ENCODE peak calls at places on chromosome 11, in six cellular contexts. V, K, X, N, G and T are unnamed samples. For H3K9me2, the result is how much of the 10 kb centered on the place peaks cover.

GRCh38 chr11:35553831-35554230 is 28.4 kb upstream of the PAMR1 start:
- DNase-seq in V (no peak), K (no peak), X (peak), N (no peak), G (no peak), T (peak)

GRCh38 chr11:65442952-65443351 is 20.4 kb downstream of the NEAT1 start:
- DNase-seq in V (no peak), K (no peak), X (peak), N (no peak), G (peak), T (peak)

GRCh38 chr11:96204721-96205459 is 138.1 kb downstream of the MAML2 start:
- DNase-seq in V (no peak), K (peak), X (no peak), N (no peak), G (no peak), T (no peak)

GRCh38 chr11:737366-737765 is 9.9 kb upstream of the TALDO1 start:
- DNase-seq in V (no peak), K (no peak), X (no peak), N (no peak), G (no peak), T (no peak)

GRCh38 chr11:44279483-44279882 is 30.5 kb downstream of the ALX4 start:
- DNase-seq in V (no peak), K (no peak), X (no peak), N (no peak), G (no peak), T (no peak)

GRCh38 chr11:126317681-126318641 is 14.1 kb downstream of the DCPS start:
- DNase-seq in V (peak), K (peak), X (peak), N (no peak), G (no peak), T (no peak)

GRCh38 chr11:61362542-61362875 is 335 bp downstream of the TMEM138 start:
- DNase-seq in V (peak), K (peak), X (peak), N (no peak), G (peak), T (peak)

GRCh38 chr11:131099013-131099412 is 182.7 kb upstream of the SNX19 start:
- DNase-seq in V (no peak), K (no peak), X (peak), N (no peak), G (no peak), T (peak)

GRCh38 chr11:73469401-73469800 is 93.2 kb downstream of the RELT start:
- DNase-seq in V (peak), K (peak), X (no peak), N (no peak), G (no peak), T (no peak)

GRCh38 chr11:94650756-94651155 is 83.6 kb downstream of the PIWIL4 start:
- DNase-seq in V (no peak), K (no peak), X (peak), N (no peak), G (no peak), T (no peak)

GRCh38 chr11:13136272-13136596 is 127.1 kb downstream of the RASSF10 start:
- DNase-seq in V (no peak), K (no peak), X (no peak), N (no peak), G (no peak), T (no peak)

GRCh38 chr11:1733009-1733715 is 17.2 kb downstream of the IFITM10 start:
- DNase-seq in V (no peak), K (no peak), X (no peak), N (no peak), G (no peak), T (no peak)

GRCh38 chr11:115244758-115245157 is 259.5 kb downstream of the CADM1 start:
- DNase-seq in V (no peak), K (no peak), X (no peak), N (no peak), G (no peak), T (no peak)

GRCh38 chr11:45146072-45147016 is at the start of gene PRDM11:
- DNase-seq in V (peak), K (peak), X (peak), N (peak), G (peak), T (peak)

GRCh38 chr11:65657426-65657825 is 5.3 kb downstream of the RELA start:
- DNase-seq in V (no peak), K (no peak), X (no peak), N (no peak), G (no peak), T (no peak)

GRCh38 chr11:76206327-76207081 is at the start of gene WNT11:
- DNase-seq in V (peak), K (peak), X (peak), N (no peak), G (peak), T (peak)

GRCh38 chr11:12547953-12548650 is 126.1 kb upstream of the TEAD1 start:
- DNase-seq in V (no peak), K (no peak), X (no peak), N (no peak), G (no peak), T (no peak)

GRCh38 chr11:70470127-70470526 is 71.8 kb downstream of the CTTN start:
- DNase-seq in V (no peak), K (peak), X (no peak), N (no peak), G (no peak), T (no peak)

GRCh38 chr11:203056-203944 is 3.9 kb downstream of the BET1L start:
- DNase-seq in V (no peak), K (no peak), X (no peak), N (no peak), G (peak), T (no peak)

GRCh38 chr11:70736461-70736860 is 338.1 kb downstream of the CTTN start:
- DNase-seq in V (no peak), K (no peak), X (no peak), N (no peak), G (no peak), T (no peak)

GRCh38 chr11:88434333-88434976 is 96.9 kb upstream of the CTSC start:
- DNase-seq in V (no peak), K (no peak), X (no peak), N (no peak), G (peak), T (peak)

GRCh38 chr11:62931501-62932278 is 10.5 kb upstream of the CHRM1 start:
- DNase-seq in V (no peak), K (no peak), X (peak), N (no peak), G (no peak), T (peak)

GRCh38 chr11:101128571-101129202 is 926 bp downstream of the PGR start:
- DNase-seq in V (peak), K (no peak), X (no peak), N (no peak), G (no peak), T (no peak)

GRCh38 chr11:46845740-46846509 is at the start of gene CKAP5:
- DNase-seq in V (peak), K (peak), X (peak), N (peak), G (peak), T (peak)

GRCh38 chr11:122036022-122036421 is 80.0 kb downstream of the BLID start:
- DNase-seq in V (no peak), K (no peak), X (peak), N (no peak), G (no peak), T (no peak)

GRCh38 chr11:70415642-70416395 is 17.5 kb downstream of the CTTN start:
- DNase-seq in V (no peak), K (no peak), X (peak), N (no peak), G (no peak), T (no peak)

DNA sequence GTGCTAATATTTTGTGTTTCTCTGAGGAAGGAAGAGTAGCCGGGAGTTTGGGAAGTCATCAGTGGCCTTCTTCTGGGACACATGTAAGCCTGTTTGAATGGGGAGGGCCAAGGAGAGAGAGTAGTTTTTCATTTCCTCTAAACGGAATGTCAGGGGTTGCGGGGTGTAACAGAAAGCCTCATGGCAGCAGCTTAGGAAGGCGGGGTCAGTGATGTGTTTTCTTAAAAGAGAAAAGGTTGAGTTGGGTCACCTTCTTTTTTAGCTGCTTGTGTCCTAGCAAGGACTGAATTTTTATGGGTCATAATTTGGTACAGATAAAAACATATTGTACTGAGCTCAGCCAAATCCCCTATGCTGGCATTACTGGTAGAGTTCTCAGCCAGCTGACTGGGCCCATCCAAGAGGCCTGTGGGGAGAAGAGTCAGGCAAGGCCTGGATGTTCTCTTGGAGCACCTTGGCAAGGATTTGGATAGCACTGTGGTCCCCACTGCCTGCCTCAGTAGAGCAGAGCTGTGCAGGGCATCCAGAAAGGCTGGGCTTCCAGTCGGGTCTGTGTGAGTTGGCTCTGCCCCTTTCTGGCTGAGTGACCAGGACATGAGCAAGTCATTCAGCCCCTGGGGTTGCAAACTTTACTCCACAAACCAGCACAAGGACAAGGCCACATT is 29.4 kb upstream of the NAV2 start:
- DNase-seq in V (no peak), K (no peak), X (peak), N (no peak), G (no peak), T (no peak)
- H2AFZ ChIP-seq in V (no peak), K (no peak), X (peak), N (no peak), G (no peak), T (no peak)

GRCh38 chr11:64026575-64027213 is 9.0 kb upstream of the FLRT1 start:
- DNase-seq in V (no peak), K (no peak), X (no peak), N (no peak), G (no peak), T (no peak)

GRCh38 chr11:64025205-64025604 is 10.5 kb upstream of the FLRT1 start:
- DNase-seq in V (no peak), K (no peak), X (no peak), N (no peak), G (no peak), T (no peak)

GRCh38 chr11:64031001-64031400 is 4.7 kb upstream of the FLRT1 start:
- DNase-seq in V (no peak), K (no peak), X (no peak), N (no peak), G (no peak), T (no peak)

GRCh38 chr11:64028398-64029115 is 7.2 kb upstream of the FLRT1 start:
- DNase-seq in V (peak), K (no peak), X (peak), N (no peak), G (peak), T (no peak)

GRCh38 chr11:64027619-64028397 is 7.9 kb upstream of the FLRT1 start:
- DNase-seq in V (no peak), K (no peak), X (no peak), N (no peak), G (no peak), T (no peak)
- H3K9ac ChIP-seq in V (no peak), K (no peak), X (no peak), N (no peak), G (no peak), T (no peak)

DNA sequence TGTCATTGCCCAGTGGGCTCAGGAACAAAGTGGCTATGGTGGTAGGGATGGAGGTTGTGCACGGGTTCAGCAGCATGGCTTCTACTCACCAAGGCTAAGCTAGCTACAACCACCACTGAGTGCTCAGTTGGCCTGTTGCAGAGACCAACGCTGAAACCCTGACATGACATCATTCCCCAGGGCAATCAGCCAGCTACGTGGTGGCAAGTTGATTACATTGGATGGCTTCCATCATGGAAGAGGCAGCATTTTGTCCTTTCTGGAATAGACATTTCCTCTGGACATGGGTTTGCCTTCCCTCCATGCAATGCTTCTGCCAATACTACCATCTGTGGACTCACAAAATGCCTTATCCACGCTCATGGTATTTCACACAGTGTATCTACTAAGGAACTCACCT is 634.3 kb downstream of the OPCML start:
- DNase-seq in V (no peak), K (no peak), X (no peak), N (no peak), G (no peak), T (no peak)
- H3K9me2 ChIP-seq in V (under half), K (under half), X (under half), N (under half), G (under half), T (under half)

GRCh38 chr11:112266410-112266778 is 5.7 kb upstream of the PLET1 start:
- DNase-seq in V (peak), K (no peak), X (no peak), N (no peak), G (no peak), T (no peak)
- H2AFZ ChIP-seq in V (no peak), K (no peak), X (no peak), N (no peak), G (no peak), T (no peak)

GRCh38 chr11:111826322-111826950 is 44.9 kb downstream of the ALG9 start:
- DNase-seq in V (no peak), K (no peak), X (no peak), N (no peak), G (peak), T (no peak)
- H3K9ac ChIP-seq in V (no peak), K (no peak), X (no peak), N (no peak), G (no peak), T (no peak)

DNA sequence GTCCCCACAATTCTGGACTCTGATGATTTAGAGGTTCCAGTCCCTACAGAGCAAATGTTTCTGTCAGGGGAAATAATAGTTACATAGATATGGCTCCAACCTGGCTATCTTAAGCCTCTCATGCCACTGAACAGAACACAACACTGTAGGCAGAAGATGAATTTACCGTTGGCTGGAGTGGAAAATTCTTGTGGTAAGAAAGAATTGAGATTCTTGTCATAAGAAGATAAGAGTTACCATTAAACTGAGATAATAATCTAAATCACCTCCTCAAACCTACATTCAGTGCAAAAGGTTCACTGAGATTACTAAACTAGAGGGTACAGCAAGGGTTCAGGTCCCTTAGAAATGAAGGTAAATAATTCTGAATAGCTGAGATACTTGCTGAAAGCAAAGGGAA is 10.1 kb upstream of the NAALAD2 start:
- DNase-seq in V (no peak), K (no peak), X (no peak), N (no peak), G (no peak), T (no peak)
- H3K9me2 ChIP-seq in V (under half), K (under half), X (under half), N (under half), G (under half), T (under half)